ENCODE peak calls at places on chromosomes 1 and 21, in four cellular contexts. R is left ventricle myocardium inferior, B is astrocyte, Y is A673. U is an unnamed sample.
A peak's percentile ranks its signal among the peaks of the same experiment; 100 is the strongest.

GRCh38 chr1:69313118-69313517 is 254.6 kb upstream of the LRRC7 start:
- DNase-seq in Y (no peak), R (no peak), B (no peak), U (no peak)

GRCh38 chr1:22313321-22313720 is 138.3 kb upstream of the ZBTB40 start:
- DNase-seq in Y (no peak), B (no peak), R (no peak), U (no peak)

GRCh38 chr1:44262414-44262813 is 49.1 kb downstream of the DMAP1 start:
- DNase-seq in Y (no peak), R (no peak), B (no peak), U (no peak)

GRCh38 chr21:32298148-32298559 is 501 bp upstream of the MRAP start:
- DNase-seq in R (no peak), Y (no peak), B (no peak), U (no peak)

GRCh38 chr1:95406279-95406678 is 172.3 kb downstream of the RWDD3 start:
- DNase-seq in R (no peak), Y (no peak), B (no peak), U (no peak)

GRCh38 chr1:117346206-117346928 is 20.9 kb upstream of the MAN1A2 start:
- DNase-seq in B (peak; percentile 70), R (no peak), Y (no peak), U (peak; percentile 75)

GRCh38 chr21:38847556-38847955 is 41.8 kb downstream of the ETS2 start:
- DNase-seq in B (peak; percentile 68), R (no peak), Y (no peak), U (peak; percentile 57)

GRCh38 chr1:67433830-67434229 is 3.6 kb upstream of the SERBP1 start:
- DNase-seq in R (no peak), Y (no peak), B (no peak), U (peak; percentile 46)

GRCh38 chr1:22915816-22916468 is 56.7 kb downstream of the LACTBL1 start:
- DNase-seq in B (no peak), R (no peak), Y (peak; percentile 44), U (no peak)

GRCh38 chr1:197976368-197976767 is 59.2 kb downstream of the LHX9 start:
- DNase-seq in B (no peak), Y (no peak), R (no peak), U (peak; percentile 98)

GRCh38 chr1:207752456-207753132 is 740 bp downstream of the CD46 start:
- DNase-seq in Y (no peak), R (no peak), B (peak; percentile 7), U (peak; percentile 54)

GRCh38 chr1:236851871-236852270 is 56.8 kb downstream of the MTR start:
- DNase-seq in R (no peak), Y (no peak), B (peak; percentile 23), U (peak; percentile 26)

GRCh38 chr1:156921053-156921529 is 659 bp downstream of the LRRC71 start:
- DNase-seq in R (no peak), B (no peak), Y (no peak), U (no peak)

GRCh38 chr21:37877171-37877570 is 39.1 kb downstream of the KCNJ6 start:
- DNase-seq in Y (no peak), B (peak; percentile 66), R (no peak), U (no peak)

GRCh38 chr1:179252606-179253005 is 23.1 kb upstream of the ABL2 start:
- DNase-seq in R (no peak), B (no peak), Y (no peak), U (no peak)

GRCh38 chr1:53684741-53685140 is 54.2 kb downstream of the GLIS1 start:
- DNase-seq in R (no peak), Y (no peak), B (no peak), U (no peak)

GRCh38 chr21:44706026-44706705 is 5.2 kb downstream of the TSPEAR start:
- DNase-seq in R (no peak), Y (no peak), B (no peak), U (no peak)

GRCh38 chr1:17207540-17207939 is 2.6 kb downstream of the PADI1 start:
- DNase-seq in B (no peak), R (no peak), Y (no peak), U (no peak)

GRCh38 chr1:102578806-102579205 is 529.5 kb downstream of the COL11A1 start:
- DNase-seq in R (no peak), Y (no peak), B (peak; percentile 2), U (no peak)

DNA sequence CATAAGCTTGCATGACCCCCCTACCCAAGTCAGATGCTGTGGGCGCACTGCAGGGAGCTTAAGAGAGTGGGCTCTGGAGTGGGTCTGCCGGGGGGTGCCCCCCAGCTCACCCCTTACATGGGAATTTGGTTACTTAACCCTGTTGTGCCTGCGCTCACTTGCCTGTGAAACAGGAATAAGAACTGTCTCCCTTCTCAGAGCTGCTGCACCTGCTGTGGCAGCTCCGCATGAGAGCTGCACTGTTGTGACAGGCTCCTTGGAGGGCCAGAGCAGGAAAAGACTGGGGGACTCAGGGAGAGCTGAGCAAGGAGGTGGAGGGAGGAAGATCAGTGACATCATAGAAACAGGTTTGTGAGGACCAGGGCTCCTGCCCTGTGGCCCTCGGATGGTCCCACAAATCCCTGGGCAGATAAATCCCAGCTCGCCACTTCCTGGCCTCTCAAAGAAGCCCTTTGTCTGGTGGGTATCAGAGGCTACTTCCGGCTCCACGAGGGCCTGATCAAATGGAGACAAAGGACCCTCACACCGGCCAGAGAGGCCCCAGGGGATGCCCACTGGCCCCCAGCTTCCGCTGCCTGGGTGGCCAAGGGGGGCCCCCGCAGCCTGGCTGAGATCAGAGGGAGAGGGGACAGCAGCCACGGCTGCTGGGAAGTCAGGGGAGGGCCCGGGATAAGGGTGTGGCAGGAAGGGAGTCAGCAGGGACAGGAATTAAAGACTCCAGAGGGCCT is 28.9 kb upstream of the LAPTM5 start:
- DNase-seq in R (peak; percentile 32), B (no peak), Y (peak; percentile 47), U (no peak)
- H3K4me3 ChIP-seq in R (no peak overlapping the region), B (no peak overlapping the region), Y (no peak overlapping the region), U (no peak overlapping the region)

GRCh38 chr1:145846191-145846590 is 761 bp downstream of the NUDT17 start:
- DNase-seq in Y (peak; percentile 67), R (no peak), B (no peak), U (no peak)
- H3K36me3 ChIP-seq in Y (peaks cover 49% of the 10 kb centered on the region), R (peaks cover 49% of the 10 kb centered on the region), B (peaks cover 37% of the 10 kb centered on the region), U (peaks cover 19% of the 10 kb centered on the region)

GRCh38 chr1:94236021-94236491 is 1.3 kb downstream of the ARHGAP29 start:
- DNase-seq in R (no peak), B (peak; percentile 52), Y (no peak), U (no peak)
- H3K4me3 ChIP-seq in R (peak overlapping the region; percentile 80), B (peak overlapping the region; percentile 91), Y (peak overlapping the region; percentile 63), U (peak overlapping the region; percentile 69)

DNA sequence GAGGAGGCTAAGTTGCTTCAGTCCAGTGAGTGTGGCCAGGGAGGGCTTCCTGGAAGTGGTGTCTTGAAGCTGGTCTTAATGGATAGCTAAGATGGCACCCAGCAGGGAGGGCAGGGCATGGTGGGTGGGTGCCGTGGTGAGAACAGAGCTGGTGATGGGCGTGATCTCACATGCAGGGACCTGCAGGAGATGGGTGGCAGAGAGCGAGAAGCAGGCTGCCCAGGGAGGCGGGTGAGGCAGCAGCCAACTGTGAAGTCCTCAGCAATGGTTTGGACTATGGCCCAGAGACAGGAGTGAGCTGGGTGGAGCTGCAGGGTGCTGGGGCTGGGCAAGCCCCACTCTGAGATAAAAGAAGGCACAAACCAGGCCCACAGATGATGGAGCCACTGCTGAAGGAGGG is 50.7 kb downstream of the UMODL1 start:
- DNase-seq in B (no peak), R (no peak), Y (no peak), U (peak; percentile 57)
- H3K36me3 ChIP-seq in B (no peaks in the 10 kb centered on the region), R (no peaks in the 10 kb centered on the region), Y (no peaks in the 10 kb centered on the region), U (no peaks in the 10 kb centered on the region)

GRCh38 chr1:240998441-240999015 is 358.5 kb downstream of the RGS7 start:
- DNase-seq in R (no peak), B (no peak), Y (no peak), U (no peak)
- H3K4me3 ChIP-seq in R (no peak overlapping the region), B (no peak overlapping the region), Y (no peak overlapping the region), U (no peak overlapping the region)

GRCh38 chr1:248631354-248632041 is 3.4 kb downstream of the OR2T11 start:
- DNase-seq in R (no peak), B (no peak), Y (peak; percentile 93), U (peak; percentile 26)

GRCh38 chr1:248625166-248625565 is 9.7 kb downstream of the OR2T11 start:
- DNase-seq in Y (no peak), B (no peak), R (no peak), U (no peak)

GRCh38 chr1:248627971-248628844 is 6.7 kb downstream of the OR2T11 start:
- DNase-seq in B (no peak), R (no peak), Y (no peak), U (no peak)

GRCh38 chr1:248625971-248626370 is 8.9 kb downstream of the OR2T11 start:
- DNase-seq in B (no peak), Y (no peak), R (no peak), U (no peak)

DNA sequence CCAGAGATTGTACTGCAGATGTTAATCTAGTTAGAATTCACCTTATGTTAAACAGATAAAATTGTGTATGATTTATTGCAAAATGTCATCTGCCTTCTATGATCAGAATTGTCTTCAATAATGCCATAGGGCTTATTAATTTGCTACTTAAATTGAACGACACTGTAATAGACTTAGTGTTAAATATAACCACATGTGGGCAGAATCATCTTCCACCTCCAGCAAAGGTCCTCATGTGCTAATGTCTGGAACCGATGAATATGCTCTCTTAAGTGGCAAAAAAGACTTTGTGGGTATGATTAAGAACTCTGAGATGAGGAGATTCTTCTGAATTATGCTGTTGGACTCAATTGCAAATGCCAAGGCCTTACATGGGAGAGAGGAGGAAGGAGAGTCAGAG is 4.3 kb downstream of the OR2T11 start:
- DNase-seq in R (no peak), B (no peak), Y (no peak), U (no peak)
- H3K36me3 ChIP-seq in R (no peaks in the 10 kb centered on the region), B (no peaks in the 10 kb centered on the region), Y (no peaks in the 10 kb centered on the region), U (no peaks in the 10 kb centered on the region)

GRCh38 chr1:19505694-19506457 is 20.5 kb upstream of the CAPZB start:
- DNase-seq in Y (no peak), B (no peak), R (peak; percentile 34), U (no peak)
- H3K4me3 ChIP-seq in Y (no peak overlapping the region), B (no peak overlapping the region), R (peak overlapping the region; percentile 40), U (no peak overlapping the region)

U was measured in bronchial epithelial cell.